ENCODE peak calls at places on chromosomes 3 and 15, in nine cellular contexts. One of them, this sample, is unnamed.

GRCh38 chr15:46394463-46394862 is 759.6 kb downstream of the SQOR start:
- DNase-seq in GM13977: no peak
- DNase-seq in activated B cell treated with CpG ODN at 0.5 μM for 24 hours: no peak
- DNase-seq in nephron progenitor cell: no peak
- DNase-seq in foreskin fibroblast: no peak
- DNase-seq in tibial artery: no peak
- DNase-seq in coronary artery: no peak
- DNase-seq in CD8-positive, alpha-beta T cell: no peak
- DNase-seq in cardiac fibroblast: no peak
- DNase-seq in this sample: no peak

GRCh38 chr3:151835751-151836550 is 22.0 kb downstream of the AADAC start:
- DNase-seq in foreskin fibroblast: no peak
- DNase-seq in CD8-positive, alpha-beta T cell: no peak
- DNase-seq in activated B cell treated with CpG ODN at 0.5 μM for 24 hours: no peak
- DNase-seq in coronary artery: no peak
- DNase-seq in tibial artery: no peak
- DNase-seq in GM13977: no peak
- DNase-seq in cardiac fibroblast: peak
- DNase-seq in nephron progenitor cell: no peak
- DNase-seq in this sample: no peak

GRCh38 chr3:24270204-24270671 is 224.4 kb downstream of the THRB start:
- DNase-seq in tibial artery: no peak
- DNase-seq in activated B cell treated with CpG ODN at 0.5 μM for 24 hours: no peak
- DNase-seq in foreskin fibroblast: peak
- DNase-seq in coronary artery: no peak
- DNase-seq in nephron progenitor cell: peak
- DNase-seq in cardiac fibroblast: no peak
- DNase-seq in GM13977: no peak
- DNase-seq in CD8-positive, alpha-beta T cell: no peak
- DNase-seq in this sample: no peak

GRCh38 chr15:101167791-101168462 is 83.9 kb downstream of the CHSY1 start:
- DNase-seq in CD8-positive, alpha-beta T cell: peak
- DNase-seq in GM13977: peak
- DNase-seq in coronary artery: peak
- DNase-seq in nephron progenitor cell: no peak
- DNase-seq in tibial artery: peak
- DNase-seq in foreskin fibroblast: peak
- DNase-seq in activated B cell treated with CpG ODN at 0.5 μM for 24 hours: no peak
- DNase-seq in cardiac fibroblast: peak
- DNase-seq in this sample: no peak

GRCh38 chr3:34742151-34742550 is 897.2 kb upstream of the ARPP21 start:
- DNase-seq in CD8-positive, alpha-beta T cell: no peak
- DNase-seq in coronary artery: no peak
- DNase-seq in tibial artery: no peak
- DNase-seq in foreskin fibroblast: no peak
- DNase-seq in activated B cell treated with CpG ODN at 0.5 μM for 24 hours: no peak
- DNase-seq in nephron progenitor cell: no peak
- DNase-seq in cardiac fibroblast: no peak
- DNase-seq in GM13977: no peak
- DNase-seq in this sample: no peak

GRCh38 chr3:45781841-45782240 is 14.5 kb downstream of the SLC6A20 start:
- DNase-seq in GM13977: no peak
- DNase-seq in nephron progenitor cell: no peak
- DNase-seq in activated B cell treated with CpG ODN at 0.5 μM for 24 hours: no peak
- DNase-seq in cardiac fibroblast: no peak
- DNase-seq in tibial artery: no peak
- DNase-seq in foreskin fibroblast: no peak
- DNase-seq in CD8-positive, alpha-beta T cell: no peak
- DNase-seq in coronary artery: peak
- DNase-seq in this sample: no peak

GRCh38 chr3:166560253-166560652 is 723.0 kb upstream of the BCHE start:
- DNase-seq in nephron progenitor cell: no peak
- DNase-seq in tibial artery: no peak
- DNase-seq in activated B cell treated with CpG ODN at 0.5 μM for 24 hours: no peak
- DNase-seq in coronary artery: no peak
- DNase-seq in CD8-positive, alpha-beta T cell: no peak
- DNase-seq in cardiac fibroblast: no peak
- DNase-seq in GM13977: no peak
- DNase-seq in foreskin fibroblast: no peak
- DNase-seq in this sample: no peak

GRCh38 chr3:168426196-168426595 is 330.5 kb upstream of the GOLIM4 start:
- DNase-seq in tibial artery: no peak
- DNase-seq in foreskin fibroblast: peak
- DNase-seq in coronary artery: no peak
- DNase-seq in cardiac fibroblast: no peak
- DNase-seq in nephron progenitor cell: no peak
- DNase-seq in activated B cell treated with CpG ODN at 0.5 μM for 24 hours: no peak
- DNase-seq in CD8-positive, alpha-beta T cell: no peak
- DNase-seq in GM13977: no peak
- DNase-seq in this sample: no peak

GRCh38 chr3:197926418-197926817 is 23.6 kb upstream of the RPL35A start:
- DNase-seq in cardiac fibroblast: no peak
- DNase-seq in nephron progenitor cell: no peak
- DNase-seq in activated B cell treated with CpG ODN at 0.5 μM for 24 hours: no peak
- DNase-seq in tibial artery: no peak
- DNase-seq in coronary artery: no peak
- DNase-seq in CD8-positive, alpha-beta T cell: no peak
- DNase-seq in foreskin fibroblast: no peak
- DNase-seq in GM13977: no peak
- DNase-seq in this sample: peak
- TF ChIP-seq CTCF in cardiac fibroblast: peak
- TF ChIP-seq CTCF in nephron progenitor cell: peak
- TF ChIP-seq CTCF in activated B cell treated with CpG ODN at 0.5 μM for 24 hours: no peak
- TF ChIP-seq CTCF in tibial artery: no peak
- TF ChIP-seq CTCF in coronary artery: no peak
- TF ChIP-seq CTCF in CD8-positive, alpha-beta T cell: no peak
- TF ChIP-seq CTCF in foreskin fibroblast: no peak
- TF ChIP-seq CTCF in GM13977: peak
- TF ChIP-seq CTCF in this sample: peak

GRCh38 chr15:78506971-78507830 is at the start of gene HYKK:
- DNase-seq in tibial artery: peak
- DNase-seq in nephron progenitor cell: peak
- DNase-seq in foreskin fibroblast: peak
- DNase-seq in CD8-positive, alpha-beta T cell: peak
- DNase-seq in GM13977: peak
- DNase-seq in activated B cell treated with CpG ODN at 0.5 μM for 24 hours: peak
- DNase-seq in coronary artery: peak
- DNase-seq in cardiac fibroblast: peak
- DNase-seq in this sample: peak
- TF ChIP-seq CTCF in tibial artery: peak
- TF ChIP-seq CTCF in nephron progenitor cell: no peak
- TF ChIP-seq CTCF in foreskin fibroblast: no peak
- TF ChIP-seq CTCF in CD8-positive, alpha-beta T cell: no peak
- TF ChIP-seq CTCF in GM13977: no peak
- TF ChIP-seq CTCF in activated B cell treated with CpG ODN at 0.5 μM for 24 hours: no peak
- TF ChIP-seq CTCF in coronary artery: no peak
- TF ChIP-seq CTCF in cardiac fibroblast: peak
- TF ChIP-seq CTCF in this sample: no peak

DNA sequence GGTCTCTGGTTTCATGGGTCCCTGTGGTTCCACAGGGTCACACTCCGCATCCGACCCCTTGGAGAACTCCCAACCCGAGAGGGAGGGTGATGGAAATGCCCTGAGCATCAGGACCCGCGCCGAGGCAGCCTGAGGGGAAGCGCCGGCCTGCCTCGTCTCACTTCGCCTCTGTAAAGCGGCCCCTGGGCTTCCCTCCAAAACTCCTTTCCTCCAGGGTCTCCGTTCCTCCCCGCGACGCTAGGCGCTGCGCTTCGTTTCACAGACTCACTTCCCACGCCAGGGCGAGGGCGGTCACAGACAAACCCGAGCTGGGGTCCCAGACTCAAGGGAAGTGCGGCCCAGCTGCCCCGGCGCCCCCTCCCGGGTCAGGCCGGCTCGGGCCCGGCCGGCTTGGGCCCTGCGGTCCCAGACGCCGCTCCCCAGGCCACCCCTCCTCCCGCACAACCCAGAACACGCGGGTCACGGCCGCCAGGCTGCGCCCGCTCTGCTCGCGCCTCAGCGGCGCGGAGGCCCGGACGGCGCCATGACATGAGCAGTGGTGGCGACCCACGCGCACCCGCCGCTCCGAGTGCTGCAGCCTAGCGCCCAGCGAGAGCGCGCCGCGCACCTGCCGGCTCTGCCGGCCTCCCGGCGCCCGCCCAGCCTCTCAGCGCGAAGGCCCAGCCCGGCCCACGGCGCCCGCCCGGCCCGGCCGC is 619 bp downstream of the NUP210 start:
- DNase-seq in tibial artery: no peak
- DNase-seq in foreskin fibroblast: no peak
- DNase-seq in activated B cell treated with CpG ODN at 0.5 μM for 24 hours: peak
- DNase-seq in CD8-positive, alpha-beta T cell: peak
- DNase-seq in coronary artery: no peak
- DNase-seq in nephron progenitor cell: peak
- DNase-seq in GM13977: peak
- DNase-seq in cardiac fibroblast: no peak
- DNase-seq in this sample: peak
- TF ChIP-seq CTCF in tibial artery: no peak
- TF ChIP-seq CTCF in foreskin fibroblast: no peak
- TF ChIP-seq CTCF in activated B cell treated with CpG ODN at 0.5 μM for 24 hours: no peak
- TF ChIP-seq CTCF in CD8-positive, alpha-beta T cell: peak
- TF ChIP-seq CTCF in coronary artery: no peak
- TF ChIP-seq CTCF in nephron progenitor cell: no peak
- TF ChIP-seq CTCF in GM13977: peak
- TF ChIP-seq CTCF in cardiac fibroblast: no peak
- TF ChIP-seq CTCF in this sample: no peak

GRCh38 chr3:48434591-48435222 is 4.8 kb upstream of the PLXNB1 start:
- DNase-seq in CD8-positive, alpha-beta T cell: no peak
- DNase-seq in activated B cell treated with CpG ODN at 0.5 μM for 24 hours: no peak
- DNase-seq in nephron progenitor cell: no peak
- DNase-seq in tibial artery: peak
- DNase-seq in foreskin fibroblast: no peak
- DNase-seq in coronary artery: no peak
- DNase-seq in cardiac fibroblast: no peak
- DNase-seq in GM13977: no peak
- DNase-seq in this sample: no peak

GRCh38 chr3:48430359-48431101 is 644 bp upstream of the PLXNB1 start:
- DNase-seq in foreskin fibroblast: no peak
- DNase-seq in cardiac fibroblast: peak
- DNase-seq in nephron progenitor cell: no peak
- DNase-seq in CD8-positive, alpha-beta T cell: no peak
- DNase-seq in coronary artery: no peak
- DNase-seq in GM13977: no peak
- DNase-seq in activated B cell treated with CpG ODN at 0.5 μM for 24 hours: no peak
- DNase-seq in tibial artery: peak
- DNase-seq in this sample: no peak

GRCh38 chr3:48431224-48432029 is 1.5 kb upstream of the PLXNB1 start:
- DNase-seq in activated B cell treated with CpG ODN at 0.5 μM for 24 hours: no peak
- DNase-seq in CD8-positive, alpha-beta T cell: no peak
- DNase-seq in foreskin fibroblast: no peak
- DNase-seq in cardiac fibroblast: no peak
- DNase-seq in coronary artery: no peak
- DNase-seq in tibial artery: peak
- DNase-seq in nephron progenitor cell: no peak
- DNase-seq in GM13977: no peak
- DNase-seq in this sample: no peak

GRCh38 chr3:48433472-48434118 is 3.7 kb upstream of the PLXNB1 start:
- DNase-seq in GM13977: no peak
- DNase-seq in cardiac fibroblast: peak
- DNase-seq in activated B cell treated with CpG ODN at 0.5 μM for 24 hours: no peak
- DNase-seq in tibial artery: peak
- DNase-seq in coronary artery: no peak
- DNase-seq in CD8-positive, alpha-beta T cell: no peak
- DNase-seq in foreskin fibroblast: no peak
- DNase-seq in nephron progenitor cell: no peak
- DNase-seq in this sample: no peak

GRCh38 chr3:48432411-48433371 is 2.8 kb upstream of the PLXNB1 start:
- DNase-seq in activated B cell treated with CpG ODN at 0.5 μM for 24 hours: no peak
- DNase-seq in CD8-positive, alpha-beta T cell: no peak
- DNase-seq in tibial artery: peak
- DNase-seq in coronary artery: no peak
- DNase-seq in cardiac fibroblast: no peak
- DNase-seq in nephron progenitor cell: no peak
- DNase-seq in foreskin fibroblast: no peak
- DNase-seq in GM13977: no peak
- DNase-seq in this sample: peak
- TF ChIP-seq CTCF in activated B cell treated with CpG ODN at 0.5 μM for 24 hours: no peak
- TF ChIP-seq CTCF in CD8-positive, alpha-beta T cell: no peak
- TF ChIP-seq CTCF in tibial artery: no peak
- TF ChIP-seq CTCF in coronary artery: no peak
- TF ChIP-seq CTCF in cardiac fibroblast: peak
- TF ChIP-seq CTCF in nephron progenitor cell: no peak
- TF ChIP-seq CTCF in foreskin fibroblast: no peak
- TF ChIP-seq CTCF in GM13977: peak
- TF ChIP-seq CTCF in this sample: peak

This sample was measured in endothelial cell.